ENCODE peak calls at places on chromosomes 12 and 14, in six cellular contexts. H is AG20443; K is stimulated activated naive B cell treated with anti-CD40 and anti-IgM and Interleukin-4, amounts not matched to agents 10 μg/mL and 1 μg/mL and 100 μg/mL, for 72 hours; V is germinal center; W is lung; S is endothelial cell. Y is an unnamed sample.

GRCh38 chr14:105528859-105529505 is 2.6 kb downstream of the TMEM121 start:
- DNase-seq in H (no peak), K (no peak), V (no peak), W (no peak), S (no peak), Y (no peak)

GRCh38 chr12:30694412-30694955 is 1.2 kb downstream of the IPO8 start:
- DNase-seq in H (no peak), K (no peak), V (peak; percentile 29), W (no peak), S (no peak), Y (no peak)

GRCh38 chr14:38122241-38122640 is 85.5 kb upstream of the SSTR1 start:
- DNase-seq in H (no peak), K (no peak), V (no peak), W (no peak), S (no peak), Y (no peak)

GRCh38 chr12:122896662-122897061 is 738 bp upstream of the VPS37B start:
- DNase-seq in H (no peak), K (no peak), V (no peak), W (no peak), S (no peak), Y (no peak)

GRCh38 chr14:93115069-93115919 is 431 bp downstream of the ITPK1 start:
- DNase-seq in H (peak; percentile 95), K (peak; percentile 84), V (peak; percentile 88), W (peak; percentile 82), S (peak; percentile 79), Y (peak; percentile 77)

GRCh38 chr14:101058571-101058970 is 155.0 kb upstream of the RTL1 start:
- DNase-seq in H (no peak), K (no peak), V (no peak), W (no peak), S (no peak), Y (no peak)

GRCh38 chr12:19397534-19397933 is 41.8 kb upstream of the AEBP2 start:
- DNase-seq in H (no peak), K (no peak), V (no peak), W (no peak), S (no peak), Y (no peak)

GRCh38 chr12:113136128-113136989 is 798 bp upstream of the RASAL1 start:
- DNase-seq in H (no peak), K (peak; percentile 86), V (peak; percentile 55), W (no peak), S (no peak), Y (no peak)

GRCh38 chr12:60872850-60873713 is 1277.3 kb downstream of the SLC16A7 start:
- DNase-seq in H (no peak), K (no peak), V (no peak), W (no peak), S (no peak), Y (no peak)

GRCh38 chr14:48693793-48694192 is 892.4 kb downstream of the RPS29 start:
- DNase-seq in H (no peak), K (no peak), V (no peak), W (no peak), S (no peak), Y (no peak)

GRCh38 chr14:68649461-68650189 is 143.2 kb downstream of the ZFP36L1 start:
- DNase-seq in H (no peak), K (no peak), V (no peak), W (no peak), S (no peak), Y (no peak)

GRCh38 chr12:47077206-47078085 is 2.0 kb upstream of the PCED1B start:
- DNase-seq in H (no peak), K (no peak), V (no peak), W (no peak), S (no peak), Y (no peak)

GRCh38 chr12:66733839-66734238 is 55.0 kb upstream of the GRIP1 start:
- DNase-seq in H (no peak), K (no peak), V (no peak), W (no peak), S (no peak), Y (no peak)

GRCh38 chr12:57793920-57794319 is 11.3 kb downstream of the TSFM start:
- DNase-seq in H (peak; percentile 75), K (no peak), V (no peak), W (no peak), S (no peak), Y (no peak)

Y was measured in right atrium auricular region.